ENCODE peak calls at places on chromosome 19, in five cellular contexts. G is caudate nucleus; Y is M059J; C is H9; A is stimulated activated CD4-positive, alpha-beta T cell treated with anti-CD3 and anti-CD28 coated beads, Interleukin-1b, Interleukin-23, amount 100 ng/mL, for 1 hour. D is an unnamed sample.

GRCh38 chr19:577439-578392 is 5.3 kb downstream of the BSG start:
- DNase-seq in A (no peak), G (no peak), Y (no peak), C (no peak), D (no peak)

GRCh38 chr19:4369109-4369887 is 25.9 kb downstream of the MPND start:
- DNase-seq in A (peak; percentile 22), G (no peak), Y (peak; percentile 30), C (peak; percentile 62), D (peak; percentile 55)

GRCh38 chr19:32361574-32362317 is 16.3 kb downstream of the ZNF507 start:
- DNase-seq in G (no peak), C (no peak), A (no peak), Y (no peak), D (no peak)

GRCh38 chr19:38389101-38389925 is 816 bp downstream of the SPRED3 start:
- DNase-seq in C (peak; percentile 68), A (no peak), Y (peak; percentile 87), G (peak; percentile 12), D (peak; percentile 47)

GRCh38 chr19:40365613-40366401 is 17.3 kb downstream of the PLD3 start:
- DNase-seq in G (peak; percentile 53), Y (no peak), C (peak; percentile 93), A (no peak), D (peak; percentile 100)

GRCh38 chr19:43101950-43102349 is 19.4 kb upstream of the PSG2 start:
- DNase-seq in Y (no peak), G (no peak), C (no peak), A (no peak), D (no peak)

GRCh38 chr19:46371371-46371901 is 24.5 kb downstream of the PPP5C start:
- DNase-seq in C (no peak), G (no peak), A (no peak), Y (no peak), D (no peak)

GRCh38 chr19:34096020-34096915 is 76.0 kb upstream of the LSM14A start:
- DNase-seq in A (no peak), C (peak; percentile 46), G (no peak), Y (peak; percentile 71), D (peak; percentile 53)

GRCh38 chr19:18851673-18852325 is 20.0 kb downstream of the UPF1 start:
- DNase-seq in Y (no peak), G (no peak), C (no peak), A (no peak), D (no peak)